ENCODE peak calls at places on chromosomes 13 and 19, in five cellular contexts. C is frontal cortex; B is stimulated activated naive CD4-positive, alpha-beta T cell; Q is nephron progenitor cell; H is neural progenitor cell. O is an unnamed sample.

GRCh38 chr19:37654525-37654832 is 786 bp downstream of the ZFP30 start:
- DNase-seq in C (no peak), B (no peak), Q (no peak), H (peak), O (no peak)

GRCh38 chr13:47794963-47795362 is 206.1 kb downstream of the SUCLA2 start:
- DNase-seq in C (no peak), B (no peak), Q (no peak), H (no peak), O (no peak)

GRCh38 chr19:14337510-14337909 is 43.7 kb upstream of the ADGRE5 start:
- DNase-seq in C (no peak), B (peak), Q (peak), H (peak), O (no peak)

GRCh38 chr19:1119475-1120217 is 15.9 kb downstream of the GPX4 start:
- DNase-seq in C (no peak), B (no peak), Q (no peak), H (no peak), O (no peak)

GRCh38 chr13:46607768-46608553 is 55.0 kb downstream of the LRCH1 start:
- DNase-seq in C (no peak), B (no peak), Q (peak), H (no peak), O (no peak)

GRCh38 chr19:10086904-10087256 is 763 bp downstream of the SHFL start:
- DNase-seq in C (no peak), B (no peak), Q (peak), H (peak), O (peak)

GRCh38 chr19:30011051-30011578 is 69.1 kb downstream of the URI1 start:
- DNase-seq in C (no peak), B (no peak), Q (peak), H (peak), O (peak)

GRCh38 chr13:73622375-73622774 is 511.8 kb downstream of the KLF12 start:
- DNase-seq in C (no peak), B (no peak), Q (no peak), H (no peak), O (no peak)

GRCh38 chr13:100881291-100881864 is 206.8 kb upstream of the TMTC4 start:
- DNase-seq in C (no peak), B (no peak), Q (no peak), H (no peak), O (no peak)

GRCh38 chr19:39199025-39199424 is 2.3 kb downstream of the NCCRP1 start:
- DNase-seq in C (peak), B (no peak), Q (peak), H (peak), O (no peak)

GRCh38 chr19:41479757-41480191 is 36.8 kb downstream of the ERICH4 start:
- DNase-seq in C (no peak), B (no peak), Q (no peak), H (no peak), O (no peak)

GRCh38 chr13:21879263-21879914 is 208.5 kb downstream of the FGF9 start:
- DNase-seq in C (no peak), B (no peak), Q (no peak), H (no peak), O (no peak)

GRCh38 chr13:27170521-27171243 is 929 bp downstream of the USP12 start:
- DNase-seq in C (peak), B (no peak), Q (peak), H (peak), O (peak)

GRCh38 chr19:13866463-13867046 is 10.4 kb upstream of the NANOS3 start:
- DNase-seq in C (no peak), B (no peak), Q (no peak), H (no peak), O (no peak)

GRCh38 chr13:98273824-98274786 is 97.0 kb upstream of the RNF113B start:
- DNase-seq in C (no peak), B (no peak), Q (peak), H (peak), O (no peak)

GRCh38 chr13:112616586-112617381 is 28.8 kb upstream of the TUBGCP3 start:
- DNase-seq in C (no peak), B (no peak), Q (peak), H (peak), O (no peak)

GRCh38 chr13:92843549-92843948 is 383.1 kb upstream of the GPC6 start:
- DNase-seq in C (no peak), B (no peak), Q (no peak), H (no peak), O (no peak)

GRCh38 chr13:113493315-113493951 is 2.9 kb upstream of the DCUN1D2 start:
- DNase-seq in C (no peak), B (no peak), Q (no peak), H (no peak), O (no peak)

GRCh38 chr13:27263438-27263837 is 7.2 kb upstream of the RASL11A start:
- DNase-seq in C (no peak), B (no peak), Q (no peak), H (no peak), O (no peak)

GRCh38 chr13:83919775-83920174 is 37.5 kb upstream of the SLITRK1 start:
- DNase-seq in C (no peak), B (no peak), Q (no peak), H (peak), O (no peak)

GRCh38 chr13:84126671-84127171 is 244.4 kb upstream of the SLITRK1 start:
- DNase-seq in C (no peak), B (no peak), Q (no peak), H (no peak), O (peak)

GRCh38 chr19:43783636-43784035 is 2.9 kb upstream of the KCNN4 start:
- DNase-seq in C (no peak), B (no peak), Q (no peak), H (no peak), O (no peak)

GRCh38 chr19:45152504-45153338 is 8.1 kb downstream of the NKPD1 start:
- DNase-seq in C (peak), B (peak), Q (peak), H (peak), O (no peak)

GRCh38 chr13:39542361-39542760 is 60.6 kb downstream of the LHFPL6 start:
- DNase-seq in C (no peak), B (no peak), Q (no peak), H (no peak), O (no peak)

GRCh38 chr19:3982701-3983541 is 2.3 kb downstream of the EEF2 start:
- DNase-seq in C (no peak), B (no peak), Q (no peak), H (no peak), O (no peak)

GRCh38 chr13:113548171-113548641 is 36.3 kb upstream of the TFDP1 start:
- DNase-seq in C (peak), B (no peak), Q (peak), H (peak), O (peak)

GRCh38 chr13:39952244-39953233 is 297.1 kb downstream of the COG6 start:
- DNase-seq in C (no peak), B (no peak), Q (no peak), H (no peak), O (no peak)

GRCh38 chr19:12868540-12869112 is 12.6 kb downstream of the DNASE2 start:
- DNase-seq in C (no peak), B (no peak), Q (no peak), H (no peak), O (no peak)

GRCh38 chr19:50777830-50778303 is 7.6 kb downstream of the GPR32 start:
- DNase-seq in C (no peak), B (no peak), Q (peak), H (peak), O (peak)

GRCh38 chr19:33459691-33460090 is 61.9 kb downstream of the PEPD start:
- DNase-seq in C (no peak), B (no peak), Q (no peak), H (no peak), O (no peak)

GRCh38 chr19:1555802-1556638 is 12.1 kb downstream of the MEX3D start:
- DNase-seq in C (no peak), B (no peak), Q (no peak), H (no peak), O (no peak)

GRCh38 chr19:13215572-13216380 is 65.6 kb downstream of the IER2 start:
- DNase-seq in C (no peak), B (no peak), Q (no peak), H (no peak), O (no peak)

GRCh38 chr19:48685583-48685982 is 10.2 kb upstream of the FUT2 start:
- DNase-seq in C (no peak), B (no peak), Q (no peak), H (no peak), O (no peak)

GRCh38 chr19:35792888-35793287 is 17.5 kb downstream of the ARHGAP33 start:
- DNase-seq in C (no peak), B (no peak), Q (no peak), H (no peak), O (no peak)

GRCh38 chr13:112697756-112698655 is 8.2 kb downstream of the ATP11A start:
- DNase-seq in C (no peak), B (no peak), Q (no peak), H (no peak), O (peak)

O was measured in left lung.